ENCODE peak calls at places on chromosomes 1 and 21, in five cellular contexts. One of them, this sample, is unnamed. For H3K36me3, the result is how much of the 10 kb centered on the place peaks cover.

GRCh38 chr1:201778279-201779023 is 50.5 kb upstream of the IPO9 start:
- DNase-seq in adrenal gland: no peak
- DNase-seq in mucosa of descending colon: no peak
- DNase-seq in prostate gland: no peak
- DNase-seq in tibial artery: no peak
- DNase-seq in this sample: no peak

GRCh38 chr1:11109361-11109760 is 9.7 kb upstream of the EXOSC10 start:
- DNase-seq in adrenal gland: no peak
- DNase-seq in mucosa of descending colon: no peak
- DNase-seq in prostate gland: no peak
- DNase-seq in tibial artery: no peak
- DNase-seq in this sample: no peak

GRCh38 chr21:44697811-44698734 is 1.1 kb downstream of the KRTAP10-12 start:
- DNase-seq in adrenal gland: no peak
- DNase-seq in mucosa of descending colon: no peak
- DNase-seq in prostate gland: no peak
- DNase-seq in tibial artery: peak
- DNase-seq in this sample: no peak

GRCh38 chr1:214289574-214290272 is 8.8 kb downstream of the SMYD2 start:
- DNase-seq in adrenal gland: no peak
- DNase-seq in mucosa of descending colon: no peak
- DNase-seq in prostate gland: no peak
- DNase-seq in tibial artery: no peak
- DNase-seq in this sample: no peak

GRCh38 chr1:151326619-151327222 is 495 bp downstream of the PI4KB start:
- DNase-seq in adrenal gland: peak
- DNase-seq in mucosa of descending colon: no peak
- DNase-seq in prostate gland: peak
- DNase-seq in tibial artery: peak
- DNase-seq in this sample: peak

GRCh38 chr1:30675761-30676160 is 47.6 kb downstream of the MATN1 start:
- DNase-seq in adrenal gland: no peak
- DNase-seq in mucosa of descending colon: no peak
- DNase-seq in prostate gland: no peak
- DNase-seq in tibial artery: no peak
- DNase-seq in this sample: no peak

GRCh38 chr1:47444317-47444577 is 6.4 kb downstream of the FOXD2 start:
- DNase-seq in adrenal gland: no peak
- DNase-seq in mucosa of descending colon: peak
- DNase-seq in prostate gland: no peak
- DNase-seq in tibial artery: no peak
- DNase-seq in this sample: no peak

GRCh38 chr1:228089520-228090380 is 7.2 kb downstream of the ARF1 start:
- DNase-seq in adrenal gland: no peak
- DNase-seq in mucosa of descending colon: no peak
- DNase-seq in prostate gland: no peak
- DNase-seq in tibial artery: peak
- DNase-seq in this sample: no peak

GRCh38 chr1:246567258-246568235 is 1.3 kb downstream of the CNST start:
- DNase-seq in adrenal gland: no peak
- DNase-seq in mucosa of descending colon: no peak
- DNase-seq in prostate gland: no peak
- DNase-seq in tibial artery: no peak
- DNase-seq in this sample: no peak

GRCh38 chr1:119515221-119515620 is 8.2 kb downstream of the HSD3B1 start:
- DNase-seq in adrenal gland: no peak
- DNase-seq in mucosa of descending colon: no peak
- DNase-seq in prostate gland: no peak
- DNase-seq in tibial artery: no peak
- DNase-seq in this sample: no peak

GRCh38 chr1:76989976-76990375 is 122.7 kb downstream of the ST6GALNAC5 start:
- DNase-seq in adrenal gland: no peak
- DNase-seq in mucosa of descending colon: no peak
- DNase-seq in prostate gland: no peak
- DNase-seq in tibial artery: no peak
- DNase-seq in this sample: no peak

GRCh38 chr1:100411019-100411418 is 58.7 kb downstream of the CDC14A start:
- DNase-seq in adrenal gland: no peak
- DNase-seq in mucosa of descending colon: no peak
- DNase-seq in prostate gland: no peak
- DNase-seq in tibial artery: no peak
- DNase-seq in this sample: no peak

GRCh38 chr1:84724128-84724860 is 34.0 kb upstream of the SSX2IP start:
- DNase-seq in adrenal gland: no peak
- DNase-seq in mucosa of descending colon: peak
- DNase-seq in prostate gland: no peak
- DNase-seq in tibial artery: no peak
- DNase-seq in this sample: no peak

GRCh38 chr1:12610305-12610935 is 7.6 kb downstream of the DHRS3 start:
- DNase-seq in adrenal gland: no peak
- DNase-seq in mucosa of descending colon: no peak
- DNase-seq in prostate gland: no peak
- DNase-seq in tibial artery: no peak
- DNase-seq in this sample: no peak

GRCh38 chr1:219555031-219555667 is 57.8 kb downstream of the ZC3H11B start:
- DNase-seq in adrenal gland: no peak
- DNase-seq in mucosa of descending colon: no peak
- DNase-seq in prostate gland: peak
- DNase-seq in tibial artery: no peak
- DNase-seq in this sample: no peak

GRCh38 chr1:169099561-169099960 is 6.9 kb upstream of the ATP1B1 start:
- DNase-seq in adrenal gland: no peak
- DNase-seq in mucosa of descending colon: no peak
- DNase-seq in prostate gland: no peak
- DNase-seq in tibial artery: no peak
- DNase-seq in this sample: no peak

GRCh38 chr1:79497193-79497773 is 490.8 kb upstream of the ADGRL4 start:
- DNase-seq in adrenal gland: no peak
- DNase-seq in mucosa of descending colon: no peak
- DNase-seq in prostate gland: no peak
- DNase-seq in tibial artery: no peak
- DNase-seq in this sample: no peak

GRCh38 chr1:231252336-231252735 is 11.3 kb downstream of the GNPAT start:
- DNase-seq in adrenal gland: no peak
- DNase-seq in mucosa of descending colon: no peak
- DNase-seq in prostate gland: no peak
- DNase-seq in tibial artery: no peak
- DNase-seq in this sample: no peak

GRCh38 chr1:61246001-61246400 is 163.6 kb downstream of the NFIA start:
- DNase-seq in adrenal gland: no peak
- DNase-seq in mucosa of descending colon: no peak
- DNase-seq in prostate gland: no peak
- DNase-seq in tibial artery: no peak
- DNase-seq in this sample: no peak

GRCh38 chr1:40921522-40921921 is 58.0 kb upstream of the CTPS1 start:
- DNase-seq in adrenal gland: no peak
- DNase-seq in mucosa of descending colon: no peak
- DNase-seq in prostate gland: no peak
- DNase-seq in tibial artery: no peak
- DNase-seq in this sample: no peak

GRCh38 chr1:21901473-21901847 is 35.6 kb downstream of the HSPG2 start:
- DNase-seq in adrenal gland: no peak
- DNase-seq in mucosa of descending colon: peak
- DNase-seq in prostate gland: no peak
- DNase-seq in tibial artery: peak
- DNase-seq in this sample: no peak

GRCh38 chr1:31583082-31583994 is 7.0 kb downstream of the TINAGL1 start:
- DNase-seq in adrenal gland: no peak
- DNase-seq in mucosa of descending colon: no peak
- DNase-seq in prostate gland: no peak
- DNase-seq in tibial artery: peak
- DNase-seq in this sample: no peak

GRCh38 chr1:97502360-97502759 is 418.5 kb downstream of the DPYD start:
- DNase-seq in adrenal gland: no peak
- DNase-seq in mucosa of descending colon: no peak
- DNase-seq in prostate gland: no peak
- DNase-seq in tibial artery: no peak
- DNase-seq in this sample: no peak

GRCh38 chr1:97499667-97500066 is 421.2 kb downstream of the DPYD start:
- DNase-seq in adrenal gland: no peak
- DNase-seq in mucosa of descending colon: no peak
- DNase-seq in prostate gland: no peak
- DNase-seq in tibial artery: no peak
- DNase-seq in this sample: no peak

GRCh38 chr1:97500696-97501297 is 420.0 kb downstream of the DPYD start:
- DNase-seq in adrenal gland: no peak
- DNase-seq in mucosa of descending colon: no peak
- DNase-seq in prostate gland: no peak
- DNase-seq in tibial artery: no peak
- DNase-seq in this sample: no peak

GRCh38 chr1:97505289-97505688 is 415.5 kb downstream of the DPYD start:
- DNase-seq in adrenal gland: no peak
- DNase-seq in mucosa of descending colon: no peak
- DNase-seq in prostate gland: no peak
- DNase-seq in tibial artery: no peak
- DNase-seq in this sample: no peak

DNA sequence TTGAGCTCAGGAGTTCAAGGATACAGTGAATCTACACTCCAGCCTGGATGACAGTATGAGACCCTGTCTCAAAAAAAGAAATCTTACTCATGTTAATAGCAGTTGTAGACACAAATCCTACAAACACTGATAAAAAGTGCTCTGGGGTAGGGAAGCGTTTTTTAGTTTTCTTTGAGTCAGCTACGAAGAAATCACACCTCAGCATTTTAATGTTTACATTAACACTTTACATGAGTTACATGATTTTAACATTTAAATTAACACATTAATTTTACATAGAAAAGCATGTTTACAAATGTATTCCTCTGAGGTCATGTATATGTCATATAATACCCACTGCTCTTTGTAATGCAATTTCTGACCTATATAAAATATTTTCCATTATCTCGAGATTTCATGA is 419.2 kb downstream of the DPYD start:
- DNase-seq in adrenal gland: no peak
- DNase-seq in mucosa of descending colon: no peak
- DNase-seq in prostate gland: no peak
- DNase-seq in tibial artery: no peak
- DNase-seq in this sample: no peak
- H3K36me3 ChIP-seq in adrenal gland: under half
- H3K36me3 ChIP-seq in mucosa of descending colon: under half
- H3K36me3 ChIP-seq in prostate gland: under half
- H3K36me3 ChIP-seq in tibial artery: under half
- H3K36me3 ChIP-seq in this sample: under half

GRCh38 chr21:39153373-39153772 is 29.9 kb downstream of the PSMG1 start:
- DNase-seq in adrenal gland: no peak
- DNase-seq in mucosa of descending colon: no peak
- DNase-seq in prostate gland: no peak
- DNase-seq in tibial artery: no peak
- DNase-seq in this sample: no peak
- TF ChIP-seq CTCF in adrenal gland: peak
- TF ChIP-seq CTCF in mucosa of descending colon: no peak
- TF ChIP-seq CTCF in prostate gland: no peak
- TF ChIP-seq CTCF in tibial artery: no peak
- TF ChIP-seq CTCF in this sample: no peak

DNA sequence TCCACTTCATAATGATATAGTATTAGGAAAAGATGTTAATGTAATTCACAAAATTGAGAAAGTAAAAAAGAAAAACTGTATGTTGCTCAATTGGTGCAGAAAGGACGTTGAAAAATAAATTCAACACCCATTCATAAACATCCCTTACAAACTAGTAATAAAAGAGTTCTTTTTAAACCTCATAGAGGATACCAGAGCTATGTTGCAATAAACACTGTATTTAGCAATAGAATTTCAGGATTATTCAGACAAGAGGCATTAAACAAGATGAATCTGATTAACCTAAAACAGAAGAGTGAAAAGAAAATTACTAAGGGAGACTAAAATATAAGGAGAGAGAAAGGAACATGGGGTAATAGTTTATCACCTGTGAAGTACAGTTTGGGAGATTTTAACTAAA is 154.8 kb downstream of the NTPCR start:
- DNase-seq in adrenal gland: no peak
- DNase-seq in mucosa of descending colon: no peak
- DNase-seq in prostate gland: no peak
- DNase-seq in tibial artery: no peak
- DNase-seq in this sample: no peak
- H3K36me3 ChIP-seq in adrenal gland: under half
- H3K36me3 ChIP-seq in mucosa of descending colon: under half
- H3K36me3 ChIP-seq in prostate gland: under half
- H3K36me3 ChIP-seq in tibial artery: under half
- H3K36me3 ChIP-seq in this sample: under half

DNA sequence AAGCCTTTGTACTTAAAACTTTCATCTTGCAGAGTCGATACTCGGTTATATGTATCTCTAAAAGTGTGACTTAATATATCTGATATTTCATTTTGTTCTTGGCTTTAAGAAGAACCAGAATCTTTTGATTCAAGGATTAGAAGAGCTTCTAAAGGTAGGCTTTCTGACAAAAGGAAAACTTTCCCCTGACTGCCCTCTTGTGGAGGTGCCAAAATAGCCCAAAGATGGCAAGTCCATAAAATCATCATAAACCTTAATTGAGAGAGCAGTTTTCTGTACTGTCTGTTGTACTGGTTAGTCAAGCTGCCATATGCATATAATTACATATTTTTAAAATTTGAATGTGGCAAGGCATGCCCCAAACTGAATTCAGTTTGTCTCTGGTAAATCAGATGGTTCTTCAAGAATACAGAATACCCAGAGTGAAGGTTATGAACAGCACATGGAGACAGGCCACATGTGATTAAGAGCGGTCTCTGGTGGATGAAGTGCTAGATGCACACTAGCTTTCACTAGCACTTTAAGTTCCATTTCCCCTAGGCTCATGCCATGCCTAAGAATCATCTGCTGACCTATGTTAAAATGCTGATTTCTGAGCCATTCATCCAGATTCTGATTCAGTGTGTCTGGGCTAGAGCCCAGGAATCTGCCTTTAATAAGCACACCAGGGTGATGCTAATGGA is 27.7 kb upstream of the ELAVL4 start:
- DNase-seq in adrenal gland: no peak
- DNase-seq in mucosa of descending colon: no peak
- DNase-seq in prostate gland: no peak
- DNase-seq in tibial artery: no peak
- DNase-seq in this sample: peak
- TF ChIP-seq CTCF in adrenal gland: peak
- TF ChIP-seq CTCF in mucosa of descending colon: no peak
- TF ChIP-seq CTCF in prostate gland: peak
- TF ChIP-seq CTCF in tibial artery: no peak
- TF ChIP-seq CTCF in this sample: no peak

GRCh38 chr1:206477110-206477509 is 6.8 kb downstream of the IKBKE start:
- DNase-seq in adrenal gland: no peak
- DNase-seq in mucosa of descending colon: peak
- DNase-seq in prostate gland: no peak
- DNase-seq in tibial artery: no peak
- DNase-seq in this sample: no peak

GRCh38 chr1:206477581-206478380 is 7.5 kb downstream of the IKBKE start:
- DNase-seq in adrenal gland: no peak
- DNase-seq in mucosa of descending colon: peak
- DNase-seq in prostate gland: no peak
- DNase-seq in tibial artery: no peak
- DNase-seq in this sample: no peak

GRCh38 chr1:206480211-206480610 is 9.9 kb downstream of the IKBKE start:
- DNase-seq in adrenal gland: no peak
- DNase-seq in mucosa of descending colon: no peak
- DNase-seq in prostate gland: no peak
- DNase-seq in tibial artery: no peak
- DNase-seq in this sample: no peak

GRCh38 chr1:206478746-206479145 is 8.5 kb downstream of the IKBKE start:
- DNase-seq in adrenal gland: no peak
- DNase-seq in mucosa of descending colon: peak
- DNase-seq in prostate gland: no peak
- DNase-seq in tibial artery: no peak
- DNase-seq in this sample: no peak

GRCh38 chr1:206479164-206480125 is 9.2 kb downstream of the IKBKE start:
- DNase-seq in adrenal gland: peak
- DNase-seq in mucosa of descending colon: peak
- DNase-seq in prostate gland: peak
- DNase-seq in tibial artery: peak
- DNase-seq in this sample: peak
- H3K36me3 ChIP-seq in adrenal gland: under half
- H3K36me3 ChIP-seq in mucosa of descending colon: under half
- H3K36me3 ChIP-seq in prostate gland: under half
- H3K36me3 ChIP-seq in tibial artery: under half
- H3K36me3 ChIP-seq in this sample: under half